ENCODE peak calls at places on chromosome 6, in nine cellular contexts. One of them, this sample, is unnamed.

GRCh38 chr6:678515-678914 is 14.4 kb downstream of the EXOC2 start:
- DNase-seq in naive thymus-derived CD8-positive, alpha-beta T cell: no peak
- DNase-seq in NCI-H1436: no peak
- DNase-seq in dermis microvascular lymphatic vessel endothelial cell: no peak
- DNase-seq in central memory CD4-positive, alpha-beta T cell: no peak
- DNase-seq in HuH-7.5: no peak
- DNase-seq in heart left ventricle: no peak
- DNase-seq in HuH-7: no peak
- DNase-seq in amygdala: no peak
- DNase-seq in this sample: no peak

GRCh38 chr6:166725571-166725970 is 98.5 kb upstream of the RPS6KA2 start:
- DNase-seq in naive thymus-derived CD8-positive, alpha-beta T cell: no peak
- DNase-seq in NCI-H1436: no peak
- DNase-seq in dermis microvascular lymphatic vessel endothelial cell: no peak
- DNase-seq in central memory CD4-positive, alpha-beta T cell: no peak
- DNase-seq in HuH-7.5: no peak
- DNase-seq in heart left ventricle: no peak
- DNase-seq in HuH-7: no peak
- DNase-seq in amygdala: no peak
- DNase-seq in this sample: no peak

GRCh38 chr6:21914121-21914973 is 320.8 kb downstream of the SOX4 start:
- DNase-seq in naive thymus-derived CD8-positive, alpha-beta T cell: peak
- DNase-seq in NCI-H1436: peak
- DNase-seq in dermis microvascular lymphatic vessel endothelial cell: no peak
- DNase-seq in central memory CD4-positive, alpha-beta T cell: peak
- DNase-seq in HuH-7.5: no peak
- DNase-seq in heart left ventricle: peak
- DNase-seq in HuH-7: no peak
- DNase-seq in amygdala: no peak
- DNase-seq in this sample: no peak

GRCh38 chr6:91476000-91476399 is 889.1 kb upstream of the MAP3K7 start:
- DNase-seq in naive thymus-derived CD8-positive, alpha-beta T cell: no peak
- DNase-seq in NCI-H1436: peak
- DNase-seq in dermis microvascular lymphatic vessel endothelial cell: peak
- DNase-seq in central memory CD4-positive, alpha-beta T cell: no peak
- DNase-seq in HuH-7.5: no peak
- DNase-seq in heart left ventricle: no peak
- DNase-seq in HuH-7: no peak
- DNase-seq in amygdala: peak
- DNase-seq in this sample: no peak

GRCh38 chr6:27786048-27786447 is 126.1 kb downstream of the OR2B2 start:
- DNase-seq in naive thymus-derived CD8-positive, alpha-beta T cell: no peak
- DNase-seq in NCI-H1436: no peak
- DNase-seq in dermis microvascular lymphatic vessel endothelial cell: no peak
- DNase-seq in central memory CD4-positive, alpha-beta T cell: no peak
- DNase-seq in HuH-7.5: no peak
- DNase-seq in heart left ventricle: no peak
- DNase-seq in HuH-7: no peak
- DNase-seq in amygdala: no peak
- DNase-seq in this sample: no peak

GRCh38 chr6:163831736-163832135 is 417.2 kb downstream of the QKI start:
- DNase-seq in naive thymus-derived CD8-positive, alpha-beta T cell: no peak
- DNase-seq in NCI-H1436: no peak
- DNase-seq in dermis microvascular lymphatic vessel endothelial cell: no peak
- DNase-seq in central memory CD4-positive, alpha-beta T cell: no peak
- DNase-seq in HuH-7.5: no peak
- DNase-seq in heart left ventricle: no peak
- DNase-seq in HuH-7: no peak
- DNase-seq in amygdala: no peak
- DNase-seq in this sample: no peak

GRCh38 chr6:127464881-127465459 is 5.8 kb upstream of the KIAA0408 start:
- DNase-seq in naive thymus-derived CD8-positive, alpha-beta T cell: peak
- DNase-seq in NCI-H1436: peak
- DNase-seq in dermis microvascular lymphatic vessel endothelial cell: peak
- DNase-seq in central memory CD4-positive, alpha-beta T cell: peak
- DNase-seq in HuH-7.5: peak
- DNase-seq in heart left ventricle: peak
- DNase-seq in HuH-7: peak
- DNase-seq in amygdala: peak
- DNase-seq in this sample: no peak

GRCh38 chr6:34146801-34147592 is 1.1 kb upstream of the GRM4 start:
- DNase-seq in naive thymus-derived CD8-positive, alpha-beta T cell: no peak
- DNase-seq in NCI-H1436: no peak
- DNase-seq in dermis microvascular lymphatic vessel endothelial cell: no peak
- DNase-seq in central memory CD4-positive, alpha-beta T cell: no peak
- DNase-seq in HuH-7.5: no peak
- DNase-seq in heart left ventricle: peak
- DNase-seq in HuH-7: no peak
- DNase-seq in amygdala: no peak
- DNase-seq in this sample: no peak

GRCh38 chr6:44715188-44715587 is 327.7 kb downstream of the CDC5L start:
- DNase-seq in naive thymus-derived CD8-positive, alpha-beta T cell: no peak
- DNase-seq in NCI-H1436: no peak
- DNase-seq in dermis microvascular lymphatic vessel endothelial cell: no peak
- DNase-seq in central memory CD4-positive, alpha-beta T cell: no peak
- DNase-seq in HuH-7.5: no peak
- DNase-seq in heart left ventricle: no peak
- DNase-seq in HuH-7: no peak
- DNase-seq in amygdala: no peak
- DNase-seq in this sample: no peak

GRCh38 chr6:54236984-54237383 is 71.3 kb upstream of the TINAG start:
- DNase-seq in naive thymus-derived CD8-positive, alpha-beta T cell: no peak
- DNase-seq in NCI-H1436: no peak
- DNase-seq in dermis microvascular lymphatic vessel endothelial cell: no peak
- DNase-seq in central memory CD4-positive, alpha-beta T cell: no peak
- DNase-seq in HuH-7.5: no peak
- DNase-seq in heart left ventricle: no peak
- DNase-seq in HuH-7: peak
- DNase-seq in amygdala: no peak
- DNase-seq in this sample: no peak

GRCh38 chr6:13538600-13538999 is 35.8 kb upstream of the SIRT5 start:
- DNase-seq in naive thymus-derived CD8-positive, alpha-beta T cell: no peak
- DNase-seq in NCI-H1436: no peak
- DNase-seq in dermis microvascular lymphatic vessel endothelial cell: no peak
- DNase-seq in central memory CD4-positive, alpha-beta T cell: no peak
- DNase-seq in HuH-7.5: no peak
- DNase-seq in heart left ventricle: no peak
- DNase-seq in HuH-7: no peak
- DNase-seq in amygdala: no peak
- DNase-seq in this sample: no peak

GRCh38 chr6:111888928-111889696 is 15.9 kb upstream of the FYN start:
- DNase-seq in naive thymus-derived CD8-positive, alpha-beta T cell: no peak
- DNase-seq in NCI-H1436: no peak
- DNase-seq in dermis microvascular lymphatic vessel endothelial cell: no peak
- DNase-seq in central memory CD4-positive, alpha-beta T cell: no peak
- DNase-seq in HuH-7.5: peak
- DNase-seq in heart left ventricle: no peak
- DNase-seq in HuH-7: peak
- DNase-seq in amygdala: peak
- DNase-seq in this sample: no peak

GRCh38 chr6:30818426-30818841 is 65.9 kb upstream of the DDR1 start:
- DNase-seq in naive thymus-derived CD8-positive, alpha-beta T cell: no peak
- DNase-seq in NCI-H1436: no peak
- DNase-seq in dermis microvascular lymphatic vessel endothelial cell: no peak
- DNase-seq in central memory CD4-positive, alpha-beta T cell: no peak
- DNase-seq in HuH-7.5: no peak
- DNase-seq in heart left ventricle: no peak
- DNase-seq in HuH-7: no peak
- DNase-seq in amygdala: no peak
- DNase-seq in this sample: no peak

GRCh38 chr6:215335-216034 is 76.8 kb upstream of the DUSP22 start:
- DNase-seq in naive thymus-derived CD8-positive, alpha-beta T cell: no peak
- DNase-seq in NCI-H1436: no peak
- DNase-seq in dermis microvascular lymphatic vessel endothelial cell: no peak
- DNase-seq in central memory CD4-positive, alpha-beta T cell: peak
- DNase-seq in HuH-7.5: no peak
- DNase-seq in heart left ventricle: no peak
- DNase-seq in HuH-7: no peak
- DNase-seq in amygdala: no peak
- DNase-seq in this sample: no peak

GRCh38 chr6:73666393-73666792 is 12.6 kb upstream of the SLC17A5 start:
- DNase-seq in naive thymus-derived CD8-positive, alpha-beta T cell: no peak
- DNase-seq in NCI-H1436: no peak
- DNase-seq in dermis microvascular lymphatic vessel endothelial cell: peak
- DNase-seq in central memory CD4-positive, alpha-beta T cell: no peak
- DNase-seq in HuH-7.5: no peak
- DNase-seq in heart left ventricle: no peak
- DNase-seq in HuH-7: no peak
- DNase-seq in amygdala: no peak
- DNase-seq in this sample: no peak

GRCh38 chr6:156102129-156102528 is 646.5 kb upstream of the NOX3 start:
- DNase-seq in naive thymus-derived CD8-positive, alpha-beta T cell: no peak
- DNase-seq in NCI-H1436: no peak
- DNase-seq in dermis microvascular lymphatic vessel endothelial cell: no peak
- DNase-seq in central memory CD4-positive, alpha-beta T cell: no peak
- DNase-seq in HuH-7.5: no peak
- DNase-seq in heart left ventricle: no peak
- DNase-seq in HuH-7: peak
- DNase-seq in amygdala: no peak
- DNase-seq in this sample: no peak

GRCh38 chr6:54473328-54473727 is 165.1 kb downstream of the TINAG start:
- DNase-seq in naive thymus-derived CD8-positive, alpha-beta T cell: no peak
- DNase-seq in NCI-H1436: no peak
- DNase-seq in dermis microvascular lymphatic vessel endothelial cell: no peak
- DNase-seq in central memory CD4-positive, alpha-beta T cell: no peak
- DNase-seq in HuH-7.5: no peak
- DNase-seq in heart left ventricle: no peak
- DNase-seq in HuH-7: no peak
- DNase-seq in amygdala: no peak
- DNase-seq in this sample: no peak

GRCh38 chr6:36677059-36677749 is 1.3 kb upstream of the CDKN1A start:
- DNase-seq in naive thymus-derived CD8-positive, alpha-beta T cell: no peak
- DNase-seq in NCI-H1436: no peak
- DNase-seq in dermis microvascular lymphatic vessel endothelial cell: no peak
- DNase-seq in central memory CD4-positive, alpha-beta T cell: no peak
- DNase-seq in HuH-7.5: no peak
- DNase-seq in heart left ventricle: no peak
- DNase-seq in HuH-7: no peak
- DNase-seq in amygdala: no peak
- DNase-seq in this sample: no peak

GRCh38 chr6:43926644-43927524 is 156.9 kb downstream of the VEGFA start:
- DNase-seq in naive thymus-derived CD8-positive, alpha-beta T cell: no peak
- DNase-seq in NCI-H1436: peak
- DNase-seq in dermis microvascular lymphatic vessel endothelial cell: peak
- DNase-seq in central memory CD4-positive, alpha-beta T cell: no peak
- DNase-seq in HuH-7.5: peak
- DNase-seq in heart left ventricle: no peak
- DNase-seq in HuH-7: peak
- DNase-seq in amygdala: peak
- DNase-seq in this sample: no peak

GRCh38 chr6:43972915-43973304 is 154.3 kb downstream of the MRPL14 start:
- DNase-seq in naive thymus-derived CD8-positive, alpha-beta T cell: no peak
- DNase-seq in NCI-H1436: no peak
- DNase-seq in dermis microvascular lymphatic vessel endothelial cell: no peak
- DNase-seq in central memory CD4-positive, alpha-beta T cell: no peak
- DNase-seq in HuH-7.5: no peak
- DNase-seq in heart left ventricle: peak
- DNase-seq in HuH-7: no peak
- DNase-seq in amygdala: peak
- DNase-seq in this sample: no peak

GRCh38 chr6:10300071-10300470 is 114.8 kb downstream of the TFAP2A start:
- DNase-seq in naive thymus-derived CD8-positive, alpha-beta T cell: no peak
- DNase-seq in NCI-H1436: no peak
- DNase-seq in dermis microvascular lymphatic vessel endothelial cell: no peak
- DNase-seq in central memory CD4-positive, alpha-beta T cell: no peak
- DNase-seq in HuH-7.5: no peak
- DNase-seq in heart left ventricle: no peak
- DNase-seq in HuH-7: no peak
- DNase-seq in amygdala: no peak
- DNase-seq in this sample: no peak

GRCh38 chr6:38588631-38589366 is 50.9 kb downstream of the BTBD9 start:
- DNase-seq in naive thymus-derived CD8-positive, alpha-beta T cell: no peak
- DNase-seq in NCI-H1436: no peak
- DNase-seq in dermis microvascular lymphatic vessel endothelial cell: no peak
- DNase-seq in central memory CD4-positive, alpha-beta T cell: no peak
- DNase-seq in HuH-7.5: no peak
- DNase-seq in heart left ventricle: no peak
- DNase-seq in HuH-7: no peak
- DNase-seq in amygdala: no peak
- DNase-seq in this sample: no peak

GRCh38 chr6:97465877-97466710 is 183.1 kb upstream of the MMS22L start:
- DNase-seq in naive thymus-derived CD8-positive, alpha-beta T cell: no peak
- DNase-seq in NCI-H1436: no peak
- DNase-seq in dermis microvascular lymphatic vessel endothelial cell: no peak
- DNase-seq in central memory CD4-positive, alpha-beta T cell: no peak
- DNase-seq in HuH-7.5: peak
- DNase-seq in heart left ventricle: no peak
- DNase-seq in HuH-7: no peak
- DNase-seq in amygdala: peak
- DNase-seq in this sample: no peak

GRCh38 chr6:137873273-137873762 is 6.3 kb downstream of the TNFAIP3 start:
- DNase-seq in naive thymus-derived CD8-positive, alpha-beta T cell: peak
- DNase-seq in NCI-H1436: no peak
- DNase-seq in dermis microvascular lymphatic vessel endothelial cell: peak
- DNase-seq in central memory CD4-positive, alpha-beta T cell: peak
- DNase-seq in HuH-7.5: peak
- DNase-seq in heart left ventricle: peak
- DNase-seq in HuH-7: peak
- DNase-seq in amygdala: no peak
- DNase-seq in this sample: no peak

GRCh38 chr6:1602356-1602713 is 7.4 kb upstream of the FOXC1 start:
- DNase-seq in naive thymus-derived CD8-positive, alpha-beta T cell: no peak
- DNase-seq in NCI-H1436: no peak
- DNase-seq in dermis microvascular lymphatic vessel endothelial cell: no peak
- DNase-seq in central memory CD4-positive, alpha-beta T cell: no peak
- DNase-seq in HuH-7.5: no peak
- DNase-seq in heart left ventricle: no peak
- DNase-seq in HuH-7: no peak
- DNase-seq in amygdala: no peak
- DNase-seq in this sample: no peak